ENCODE peak calls at places on chromosomes 4 and X, in six cellular contexts. One of them, this sample, is unnamed.
A peak's percentile ranks its signal among the peaks of the same experiment; 100 is the strongest.

GRCh38 chr4:76897522-76898384 is at the start of gene SOWAHB:
- DNase-seq in HCT116: peak; percentile 69
- DNase-seq in prostate gland: peak; percentile 70
- DNase-seq in ascending aorta: peak; percentile 64
- DNase-seq in fibroblast of mammary gland: no peak
- DNase-seq in foreskin fibroblast: no peak
- DNase-seq in this sample: peak; percentile 28

GRCh38 chrX:149495573-149496071 is 9.5 kb downstream of the IDS start:
- DNase-seq in fibroblast of mammary gland: peak; percentile 82
- DNase-seq in prostate gland: no peak
- DNase-seq in foreskin fibroblast: peak; percentile 73
- DNase-seq in ascending aorta: peak; percentile 55
- DNase-seq in HCT116: peak; percentile 59
- DNase-seq in this sample: no peak

GRCh38 chrX:16240231-16240905 is 73.1 kb downstream of the MAGEB17 start:
- DNase-seq in ascending aorta: no peak
- DNase-seq in prostate gland: no peak
- DNase-seq in foreskin fibroblast: no peak
- DNase-seq in fibroblast of mammary gland: no peak
- DNase-seq in HCT116: no peak
- DNase-seq in this sample: no peak

GRCh38 chrX:148412006-148412405 is 88.4 kb upstream of the AFF2 start:
- DNase-seq in foreskin fibroblast: no peak
- DNase-seq in fibroblast of mammary gland: peak; percentile 3
- DNase-seq in prostate gland: no peak
- DNase-seq in ascending aorta: no peak
- DNase-seq in HCT116: no peak
- DNase-seq in this sample: no peak

GRCh38 chr4:72858328-72858727 is 211.2 kb downstream of the COX18 start:
- DNase-seq in fibroblast of mammary gland: peak; percentile 87
- DNase-seq in foreskin fibroblast: peak; percentile 5
- DNase-seq in prostate gland: no peak
- DNase-seq in ascending aorta: no peak
- DNase-seq in HCT116: no peak
- DNase-seq in this sample: no peak

GRCh38 chr4:112223956-112224355 is 7.6 kb upstream of the AP1AR start:
- DNase-seq in foreskin fibroblast: no peak
- DNase-seq in HCT116: no peak
- DNase-seq in prostate gland: no peak
- DNase-seq in ascending aorta: no peak
- DNase-seq in fibroblast of mammary gland: no peak
- DNase-seq in this sample: no peak

GRCh38 chrX:139851730-139852129 is 81.1 kb downstream of the ATP11C start:
- DNase-seq in fibroblast of mammary gland: peak; percentile 20
- DNase-seq in foreskin fibroblast: no peak
- DNase-seq in prostate gland: no peak
- DNase-seq in ascending aorta: no peak
- DNase-seq in HCT116: no peak
- DNase-seq in this sample: no peak

GRCh38 chr4:14257903-14258302 is 630.4 kb upstream of the BOD1L1 start:
- DNase-seq in ascending aorta: no peak
- DNase-seq in prostate gland: no peak
- DNase-seq in foreskin fibroblast: no peak
- DNase-seq in HCT116: no peak
- DNase-seq in fibroblast of mammary gland: no peak
- DNase-seq in this sample: no peak

GRCh38 chr4:145545538-145546224 is 64.0 kb downstream of the SMAD1 start:
- DNase-seq in HCT116: peak; percentile 41
- DNase-seq in ascending aorta: no peak
- DNase-seq in foreskin fibroblast: peak; percentile 77
- DNase-seq in prostate gland: peak; percentile 79
- DNase-seq in fibroblast of mammary gland: peak; percentile 89
- DNase-seq in this sample: no peak

GRCh38 chr4:5992171-5993062 is 25.8 kb downstream of the C4orf50 start:
- DNase-seq in ascending aorta: peak; percentile 57
- DNase-seq in HCT116: no peak
- DNase-seq in foreskin fibroblast: no peak
- DNase-seq in prostate gland: no peak
- DNase-seq in fibroblast of mammary gland: no peak
- DNase-seq in this sample: no peak

GRCh38 chr4:7744131-7744804 is 195.4 kb downstream of the AFAP1 start:
- DNase-seq in foreskin fibroblast: no peak
- DNase-seq in ascending aorta: no peak
- DNase-seq in prostate gland: no peak
- DNase-seq in HCT116: no peak
- DNase-seq in fibroblast of mammary gland: no peak
- DNase-seq in this sample: no peak

GRCh38 chr4:139773560-139774318 is 108.1 kb downstream of the MGST2 start:
- DNase-seq in HCT116: no peak
- DNase-seq in foreskin fibroblast: no peak
- DNase-seq in ascending aorta: no peak
- DNase-seq in prostate gland: no peak
- DNase-seq in fibroblast of mammary gland: no peak
- DNase-seq in this sample: no peak

GRCh38 chrX:143466130-143466529 is 51.1 kb downstream of the SPANXN3 start:
- DNase-seq in foreskin fibroblast: no peak
- DNase-seq in HCT116: no peak
- DNase-seq in ascending aorta: no peak
- DNase-seq in prostate gland: no peak
- DNase-seq in fibroblast of mammary gland: no peak
- DNase-seq in this sample: no peak

GRCh38 chr4:183099537-183100297 is 660 bp downstream of the WWC2 start:
- DNase-seq in foreskin fibroblast: no peak
- DNase-seq in prostate gland: peak; percentile 12
- DNase-seq in ascending aorta: peak; percentile 68
- DNase-seq in fibroblast of mammary gland: no peak
- DNase-seq in HCT116: no peak
- DNase-seq in this sample: no peak

GRCh38 chrX:153214934-153215333 is 35.9 kb downstream of the MAGEA1 start:
- DNase-seq in ascending aorta: no peak
- DNase-seq in fibroblast of mammary gland: no peak
- DNase-seq in HCT116: no peak
- DNase-seq in foreskin fibroblast: no peak
- DNase-seq in prostate gland: no peak
- DNase-seq in this sample: no peak

GRCh38 chrX:154458954-154459829 is 1.1 kb downstream of the PLXNA3 start:
- DNase-seq in foreskin fibroblast: no peak
- DNase-seq in prostate gland: peak; percentile 30
- DNase-seq in fibroblast of mammary gland: no peak
- DNase-seq in HCT116: no peak
- DNase-seq in ascending aorta: no peak
- DNase-seq in this sample: peak; percentile 32

GRCh38 chr4:6942238-6942800 is 32.7 kb downstream of the TBC1D14 start:
- DNase-seq in ascending aorta: no peak
- DNase-seq in foreskin fibroblast: peak; percentile 89
- DNase-seq in HCT116: peak; percentile 32
- DNase-seq in prostate gland: no peak
- DNase-seq in fibroblast of mammary gland: peak; percentile 94
- DNase-seq in this sample: no peak

GRCh38 chr4:11824557-11824956 is 395.9 kb upstream of the HS3ST1 start:
- DNase-seq in ascending aorta: no peak
- DNase-seq in foreskin fibroblast: no peak
- DNase-seq in HCT116: no peak
- DNase-seq in prostate gland: no peak
- DNase-seq in fibroblast of mammary gland: no peak
- DNase-seq in this sample: no peak

GRCh38 chr4:168451331-168451730 is 29.0 kb downstream of the DDX60L start:
- DNase-seq in ascending aorta: no peak
- DNase-seq in HCT116: no peak
- DNase-seq in fibroblast of mammary gland: peak; percentile 35
- DNase-seq in prostate gland: no peak
- DNase-seq in foreskin fibroblast: no peak
- DNase-seq in this sample: no peak

DNA sequence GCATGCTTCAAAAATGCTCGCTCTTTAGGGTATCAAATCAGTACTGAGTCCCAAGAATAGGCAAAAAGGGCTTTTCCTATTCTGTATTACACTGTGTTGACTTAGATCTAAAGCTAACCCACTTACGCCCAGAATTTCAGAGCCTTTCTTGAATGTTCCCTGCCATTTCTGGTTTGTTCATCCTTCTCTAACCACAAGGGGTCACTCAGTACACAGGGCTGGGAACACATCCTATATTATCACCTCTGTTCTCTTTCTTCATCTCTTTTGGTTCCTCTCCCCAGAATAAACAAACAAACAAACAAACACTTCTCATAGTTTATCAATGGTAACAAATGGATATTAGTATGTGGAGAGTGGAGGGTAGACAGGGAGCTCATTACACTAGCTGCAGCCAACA is 25.5 kb upstream of the MORC4 start:
- DNase-seq in prostate gland: no peak
- DNase-seq in HCT116: peak; percentile 27
- DNase-seq in ascending aorta: no peak
- DNase-seq in foreskin fibroblast: peak; percentile 9
- DNase-seq in fibroblast of mammary gland: peak; percentile 45
- DNase-seq in this sample: no peak
- TF ChIP-seq CTCF in prostate gland: peak; percentile 38
- TF ChIP-seq CTCF in HCT116: peak; percentile 54
- TF ChIP-seq CTCF in ascending aorta: peak; percentile 14
- TF ChIP-seq CTCF in foreskin fibroblast: peak; percentile 42
- TF ChIP-seq CTCF in fibroblast of mammary gland: peak; percentile 73
- TF ChIP-seq CTCF in this sample: peak; percentile 57

GRCh38 chrX:112731793-112732192 is 52.1 kb upstream of the LHFPL1 start:
- DNase-seq in ascending aorta: no peak
- DNase-seq in fibroblast of mammary gland: peak; percentile 10
- DNase-seq in prostate gland: no peak
- DNase-seq in HCT116: no peak
- DNase-seq in foreskin fibroblast: no peak
- DNase-seq in this sample: no peak
- TF ChIP-seq CTCF in ascending aorta: no peak
- TF ChIP-seq CTCF in fibroblast of mammary gland: peak; percentile 38
- TF ChIP-seq CTCF in prostate gland: no peak
- TF ChIP-seq CTCF in HCT116: peak; percentile 7
- TF ChIP-seq CTCF in foreskin fibroblast: peak; percentile 2
- TF ChIP-seq CTCF in this sample: peak; percentile 5

GRCh38 chr4:173192375-173193162 is 24.0 kb downstream of the GALNT7 start:
- DNase-seq in ascending aorta: no peak
- DNase-seq in fibroblast of mammary gland: no peak
- DNase-seq in prostate gland: no peak
- DNase-seq in HCT116: no peak
- DNase-seq in foreskin fibroblast: no peak
- DNase-seq in this sample: no peak
- TF ChIP-seq CTCF in ascending aorta: no peak
- TF ChIP-seq CTCF in fibroblast of mammary gland: peak; percentile 19
- TF ChIP-seq CTCF in prostate gland: no peak
- TF ChIP-seq CTCF in HCT116: peak; percentile 52
- TF ChIP-seq CTCF in foreskin fibroblast: no peak
- TF ChIP-seq CTCF in this sample: peak; percentile 5

GRCh38 chr4:156983366-156983765 is 11.8 kb upstream of the PDGFC start:
- DNase-seq in HCT116: no peak
- DNase-seq in prostate gland: no peak
- DNase-seq in ascending aorta: no peak
- DNase-seq in foreskin fibroblast: no peak
- DNase-seq in fibroblast of mammary gland: peak; percentile 54
- DNase-seq in this sample: no peak
- TF ChIP-seq CTCF in HCT116: peak; percentile 51
- TF ChIP-seq CTCF in prostate gland: peak; percentile 35
- TF ChIP-seq CTCF in ascending aorta: no peak
- TF ChIP-seq CTCF in foreskin fibroblast: peak; percentile 51
- TF ChIP-seq CTCF in fibroblast of mammary gland: peak; percentile 71
- TF ChIP-seq CTCF in this sample: peak; percentile 20

DNA sequence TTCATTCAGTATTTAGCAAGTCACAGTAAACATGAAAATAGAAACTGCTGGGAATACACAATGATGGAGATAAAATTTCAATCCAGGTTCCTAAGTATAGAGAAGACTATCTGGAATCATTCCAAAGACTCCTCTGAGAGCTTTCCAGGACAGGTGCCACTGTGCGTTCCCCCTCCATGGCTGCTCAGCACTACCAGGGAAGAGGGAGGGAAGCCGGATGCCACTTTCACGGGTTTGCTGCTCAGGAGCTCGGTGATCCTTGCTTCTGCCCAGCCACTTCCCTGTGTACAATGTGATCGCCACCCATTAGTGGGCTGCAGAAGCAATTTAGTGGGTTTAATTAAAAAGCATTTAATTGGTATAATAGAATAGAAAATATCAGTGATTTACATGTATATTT is 94.5 kb downstream of the FNIP2 start:
- DNase-seq in HCT116: no peak
- DNase-seq in ascending aorta: no peak
- DNase-seq in fibroblast of mammary gland: no peak
- DNase-seq in foreskin fibroblast: no peak
- DNase-seq in prostate gland: no peak
- DNase-seq in this sample: no peak
- TF ChIP-seq CTCF in HCT116: no peak
- TF ChIP-seq CTCF in ascending aorta: no peak
- TF ChIP-seq CTCF in fibroblast of mammary gland: no peak
- TF ChIP-seq CTCF in foreskin fibroblast: no peak
- TF ChIP-seq CTCF in prostate gland: no peak
- TF ChIP-seq CTCF in this sample: no peak

DNA sequence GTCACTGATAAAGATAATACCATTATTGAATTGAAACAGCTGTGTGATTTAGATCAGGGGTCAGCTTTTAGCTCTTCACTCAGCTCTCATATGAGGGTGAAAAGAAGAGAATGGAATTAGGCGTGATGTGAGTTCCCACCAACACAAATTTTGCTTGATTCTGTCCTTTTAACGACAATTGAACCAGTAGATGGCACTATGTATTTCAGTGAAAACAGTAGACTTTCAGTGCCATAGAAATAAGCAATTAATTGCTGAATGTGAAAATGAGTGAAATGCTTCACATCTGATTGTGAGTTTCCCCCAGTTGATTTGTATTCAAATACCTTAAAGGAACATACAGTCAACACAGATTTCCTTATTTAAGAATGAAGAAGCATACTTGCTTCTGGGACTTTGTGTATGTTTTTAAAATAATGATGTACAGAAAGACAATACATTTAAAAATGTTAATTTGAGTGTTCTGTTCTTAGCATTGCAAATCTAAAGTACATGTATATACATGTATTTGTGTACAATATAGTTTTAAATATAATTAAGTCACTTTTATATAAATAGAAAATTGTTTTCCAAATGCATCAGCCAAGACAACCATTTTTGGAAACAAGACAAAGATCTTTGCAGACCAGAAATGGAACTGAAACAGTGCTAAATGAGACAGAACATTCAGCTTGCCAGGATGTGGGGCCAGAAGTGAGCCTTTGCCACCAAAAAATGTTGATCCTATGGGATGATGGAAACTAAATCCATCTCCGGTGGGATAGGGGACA is 178.8 kb downstream of the SNCA start:
- DNase-seq in foreskin fibroblast: no peak
- DNase-seq in prostate gland: no peak
- DNase-seq in HCT116: peak; percentile 28
- DNase-seq in ascending aorta: no peak
- DNase-seq in fibroblast of mammary gland: peak; percentile 53
- DNase-seq in this sample: no peak
- TF ChIP-seq CTCF in foreskin fibroblast: peak; percentile 50
- TF ChIP-seq CTCF in prostate gland: peak; percentile 44
- TF ChIP-seq CTCF in HCT116: peak; percentile 44
- TF ChIP-seq CTCF in ascending aorta: no peak
- TF ChIP-seq CTCF in fibroblast of mammary gland: peak; percentile 54
- TF ChIP-seq CTCF in this sample: peak; percentile 62

DNA sequence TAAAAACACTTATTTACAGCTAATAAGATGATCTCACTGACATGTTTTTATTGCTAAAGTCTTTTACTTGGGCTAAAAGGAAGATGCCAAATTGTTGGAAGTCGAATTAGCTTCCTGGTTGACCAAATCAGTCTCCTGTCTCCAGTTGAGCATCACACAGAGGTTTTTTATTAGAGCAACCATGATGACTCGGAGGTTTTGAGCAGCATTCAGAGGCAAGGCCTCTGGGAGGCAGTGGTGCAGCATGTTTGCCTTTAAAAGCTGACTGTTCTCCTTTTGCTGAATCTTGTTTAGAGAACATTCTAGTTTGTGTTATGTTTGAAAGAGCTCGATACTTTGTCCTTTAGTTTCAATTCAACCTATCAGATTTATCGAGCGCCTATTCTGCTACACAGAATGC is 2.1 kb downstream of the UCHL1 start:
- DNase-seq in foreskin fibroblast: peak; percentile 57
- DNase-seq in prostate gland: peak; percentile 24
- DNase-seq in HCT116: peak; percentile 56
- DNase-seq in ascending aorta: no peak
- DNase-seq in fibroblast of mammary gland: peak; percentile 81
- DNase-seq in this sample: no peak
- TF ChIP-seq CTCF in foreskin fibroblast: peak; percentile 50
- TF ChIP-seq CTCF in prostate gland: peak; percentile 10
- TF ChIP-seq CTCF in HCT116: peak; percentile 53
- TF ChIP-seq CTCF in ascending aorta: no peak
- TF ChIP-seq CTCF in fibroblast of mammary gland: peak; percentile 56
- TF ChIP-seq CTCF in this sample: peak; percentile 51

This sample was measured in D721Med.